ENCODE peak calls at places on chromosomes 2 and 18, in nine cellular contexts. I is HCT116, D is A549, P is kidney, S is tibial nerve, B is GM10248, K is Peyer's patch, R is type B pancreatic cell, Y is B cell. A is an unnamed sample.

GRCh38 chr18:1394966-1395365 is 490.3 kb downstream of the ADCYAP1 start:
- DNase-seq in I (no peak), D (no peak), P (no peak), S (no peak), B (no peak), K (no peak), R (no peak), Y (no peak), A (no peak)

GRCh38 chr18:75005622-75006021 is 203.3 kb downstream of the PTGR3 start:
- DNase-seq in I (no peak), D (no peak), P (no peak), S (no peak), B (no peak), K (no peak), R (no peak), Y (no peak), A (no peak)

GRCh38 chr2:201971516-201972228 is 62.0 kb upstream of the FZD7 start:
- DNase-seq in I (no peak), D (no peak), P (peak; percentile 34), S (no peak), B (no peak), K (no peak), R (no peak), Y (no peak), A (no peak)

GRCh38 chr18:43789234-43790000 is 512.1 kb upstream of the SYT4 start:
- DNase-seq in I (no peak), D (no peak), P (no peak), S (peak; percentile 13), B (no peak), K (no peak), R (no peak), Y (no peak), A (no peak)

GRCh38 chr2:241559489-241560180 is 1.1 kb downstream of the BOK start:
- DNase-seq in I (no peak), D (peak; percentile 60), P (peak; percentile 84), S (no peak), B (no peak), K (no peak), R (no peak), Y (no peak), A (peak; percentile 83)

GRCh38 chr18:63157293-63158011 is 162.1 kb downstream of the BCL2 start:
- DNase-seq in I (no peak), D (no peak), P (no peak), S (no peak), B (no peak), K (peak; percentile 67), R (no peak), Y (no peak), A (no peak)

GRCh38 chr2:135052997-135053474 is 944 bp downstream of the RAB3GAP1 start:
- DNase-seq in I (no peak), D (no peak), P (no peak), S (no peak), B (peak; percentile 33), K (no peak), R (no peak), Y (no peak), A (no peak)

GRCh38 chr2:217666338-217666737 is 336.5 kb downstream of the TNS1 start:
- DNase-seq in I (no peak), D (no peak), P (no peak), S (no peak), B (peak; percentile 25), K (no peak), R (no peak), Y (no peak), A (no peak)

GRCh38 chr2:230184727-230185578 is 34.8 kb downstream of the SP110 start:
- DNase-seq in I (no peak), D (no peak), P (no peak), S (no peak), B (no peak), K (no peak), R (no peak), Y (no peak), A (no peak)

GRCh38 chr2:226638576-226638975 is 161.0 kb downstream of the IRS1 start:
- DNase-seq in I (no peak), D (no peak), P (no peak), S (no peak), B (no peak), K (no peak), R (no peak), Y (no peak), A (no peak)

GRCh38 chr2:5325523-5325922 is 366.7 kb upstream of the SOX11 start:
- DNase-seq in I (no peak), D (no peak), P (no peak), S (no peak), B (no peak), K (no peak), R (no peak), Y (no peak), A (no peak)

GRCh38 chr2:234027646-234028045 is 22.9 kb upstream of the SPP2 start:
- DNase-seq in I (no peak), D (no peak), P (no peak), S (no peak), B (no peak), K (no peak), R (no peak), Y (no peak), A (no peak)

GRCh38 chr2:14516844-14517243 is 115.7 kb upstream of the LRATD1 start:
- DNase-seq in I (no peak), D (no peak), P (no peak), S (no peak), B (peak; percentile 13), K (no peak), R (no peak), Y (no peak), A (no peak)

GRCh38 chr2:138504546-138505239 is 3.1 kb downstream of the SPOPL start:
- DNase-seq in I (no peak), D (no peak), P (no peak), S (no peak), B (peak; percentile 43), K (no peak), R (no peak), Y (peak; percentile 61), A (no peak)

GRCh38 chr2:218924757-218925156 is 34.7 kb upstream of the CDK5R2 start:
- DNase-seq in I (no peak), D (no peak), P (no peak), S (no peak), B (no peak), K (no peak), R (no peak), Y (no peak), A (no peak)

GRCh38 chr18:12543697-12544096 is 114.2 kb downstream of the SPIRE1 start:
- DNase-seq in I (no peak), D (no peak), P (no peak), S (no peak), B (no peak), K (no peak), R (no peak), Y (no peak), A (no peak)

GRCh38 chr18:28439870-28440269 is 262.9 kb upstream of the CDH2 start:
- DNase-seq in I (no peak), D (peak; percentile 0), P (no peak), S (no peak), B (no peak), K (no peak), R (no peak), Y (no peak), A (no peak)
- TF ChIP-seq CTCF in I (no peak), D (no peak), P (no peak), S (no peak), B (no peak), K (no peak), R (no peak), Y (no peak), A (no peak)

DNA sequence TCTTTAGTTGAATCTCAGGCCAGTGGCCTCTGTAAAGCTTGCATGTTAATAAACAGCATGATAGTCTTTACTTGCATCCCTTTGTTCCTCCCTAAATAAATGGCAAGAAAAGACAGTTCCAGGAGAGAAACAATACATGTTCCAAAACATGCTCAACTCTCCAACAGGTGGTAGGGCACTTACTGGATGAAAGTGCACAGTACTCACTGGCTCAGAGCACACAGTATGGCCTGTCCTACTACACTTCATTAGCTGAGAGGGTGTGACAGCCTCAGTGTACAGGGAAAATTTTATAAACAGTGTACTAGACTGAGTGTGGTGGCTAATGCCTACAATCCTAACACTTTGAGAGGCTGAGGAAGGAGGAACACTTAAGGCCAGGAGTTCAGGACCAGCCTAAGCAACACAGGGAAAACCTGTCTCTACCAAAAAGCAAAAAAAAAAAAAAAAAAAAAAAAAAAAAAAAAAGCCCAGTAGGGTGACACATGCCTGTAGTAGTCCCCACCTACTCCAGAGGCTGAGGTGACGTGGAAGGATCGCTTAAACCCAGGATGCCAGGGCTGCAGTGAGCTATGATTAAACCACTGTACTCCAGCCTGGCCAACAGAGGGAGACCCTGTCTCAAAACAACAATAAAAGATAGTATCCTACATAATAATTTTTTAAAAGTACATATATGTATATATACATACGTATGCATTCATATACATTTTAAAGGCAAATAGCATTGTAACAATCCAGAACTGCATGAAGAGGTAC is 51.9 kb downstream of the SOS1 start:
- DNase-seq in I (no peak), D (peak; percentile 14), P (no peak), S (no peak), B (no peak), K (no peak), R (no peak), Y (no peak), A (no peak)
- TF ChIP-seq CTCF in I (no peak), D (no peak), P (no peak), S (no peak), B (peak; percentile 8), K (no peak), R (peak; percentile 37), Y (no peak), A (peak; percentile 50)

DNA sequence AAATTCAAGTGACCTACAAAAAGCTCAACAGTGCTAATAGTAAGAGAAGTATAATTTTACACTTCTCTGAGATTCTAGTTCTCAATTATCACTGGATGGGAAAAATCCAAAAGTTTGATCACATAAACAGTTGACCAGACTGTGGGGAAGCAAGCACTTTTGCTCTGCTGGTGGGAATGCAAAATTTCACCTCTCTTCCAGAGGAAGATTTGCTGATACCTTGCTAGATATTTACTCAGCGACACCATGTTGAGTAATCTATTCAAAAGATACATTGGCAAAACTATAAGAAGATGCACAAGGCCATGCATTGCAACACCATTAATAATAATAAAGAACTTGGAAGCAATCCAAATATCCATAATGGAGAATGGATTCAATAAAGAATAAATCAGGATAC is 204.4 kb downstream of the MREG start:
- DNase-seq in I (no peak), D (no peak), P (no peak), S (no peak), B (no peak), K (no peak), R (no peak), Y (no peak), A (no peak)
- TF ChIP-seq CTCF in I (peak; percentile 49), D (no peak), P (no peak), S (no peak), B (no peak), K (no peak), R (peak; percentile 56), Y (no peak), A (peak; percentile 59)

DNA sequence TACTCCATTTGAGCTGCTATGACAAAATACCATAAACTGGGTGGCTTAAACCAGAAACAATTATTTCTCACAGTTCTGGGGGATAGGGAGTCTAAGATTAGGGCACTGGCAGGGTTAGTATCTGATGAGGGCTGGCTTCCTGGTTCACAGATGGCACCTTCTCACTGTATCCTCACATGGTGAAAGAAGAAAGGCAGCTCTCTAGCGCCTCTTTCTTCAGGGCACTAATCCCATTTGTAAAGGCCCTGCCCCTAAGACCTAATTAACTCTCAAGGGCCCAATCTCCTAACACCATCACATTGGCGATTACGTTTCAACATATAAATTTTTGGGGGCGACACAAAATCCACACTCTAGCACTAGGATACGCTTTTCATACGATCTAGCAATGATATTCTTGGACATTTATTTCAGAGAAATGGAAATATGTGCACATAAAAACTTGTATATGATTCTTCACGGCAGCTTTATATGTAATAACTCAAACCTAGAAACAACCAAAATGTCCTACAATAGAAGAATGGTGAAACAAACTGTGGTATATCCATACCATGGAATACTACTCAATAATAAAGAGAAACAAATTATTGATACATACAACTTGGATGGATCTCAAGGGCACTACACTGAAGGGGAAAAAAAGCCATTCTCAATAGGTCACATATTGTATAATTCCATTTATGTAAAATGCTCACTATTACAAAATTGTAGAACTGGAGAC is 111.0 kb downstream of the BCL2L11 start:
- DNase-seq in I (no peak), D (no peak), P (no peak), S (no peak), B (no peak), K (no peak), R (no peak), Y (no peak), A (no peak)
- TF ChIP-seq CTCF in I (no peak), D (no peak), P (no peak), S (no peak), B (no peak), K (no peak), R (no peak), Y (no peak), A (no peak)